ENCODE peak calls at places on chromosomes 2 and 18, in six cellular contexts. M is effector memory CD4-positive, alpha-beta T cell; E is small intestine; K is foreskin keratinocyte; B is CD8-positive, alpha-beta memory T cell; I is K562. S is an unnamed sample.
A peak's percentile ranks its signal among the peaks of the same experiment; 100 is the strongest.

GRCh38 chr2:38409136-38409903 is 32.2 kb upstream of the ATL2 start:
- DNase-seq in M (no peak), E (no peak), K (no peak), B (no peak), I (no peak), S (peak; percentile 79)

GRCh38 chr2:55763721-55764120 is 70.1 kb upstream of the PNPT1 start:
- DNase-seq in M (no peak), E (no peak), K (no peak), B (no peak), I (no peak), S (no peak)

GRCh38 chr2:132274000-132274399 is 112.2 kb upstream of the ANKRD30BL start:
- DNase-seq in M (no peak), E (no peak), K (no peak), B (no peak), I (no peak), S (no peak)

GRCh38 chr18:40926679-40927078 is 1028.4 kb upstream of the PIK3C3 start:
- DNase-seq in M (no peak), E (no peak), K (no peak), B (no peak), I (no peak), S (no peak)

GRCh38 chr18:70469916-70470315 is 181.1 kb downstream of the SOCS6 start:
- DNase-seq in M (no peak), E (no peak), K (no peak), B (no peak), I (no peak), S (no peak)

GRCh38 chr18:8730080-8730827 is 24.9 kb downstream of the MTCL1 start:
- DNase-seq in M (no peak), E (peak; percentile 80), K (no peak), B (no peak), I (peak; percentile 67), S (peak; percentile 68)

GRCh38 chr2:46326231-46326980 is 29.2 kb downstream of the EPAS1 start:
- DNase-seq in M (no peak), E (no peak), K (peak; percentile 57), B (no peak), I (peak; percentile 54), S (peak; percentile 69)

GRCh38 chr2:241739651-241740050 is 5.2 kb downstream of the D2HGDH start:
- DNase-seq in M (no peak), E (no peak), K (no peak), B (no peak), I (no peak), S (no peak)

GRCh38 chr2:120758181-120759048 is 22.7 kb downstream of the GLI2 start:
- DNase-seq in M (no peak), E (no peak), K (no peak), B (no peak), I (no peak), S (no peak)

GRCh38 chr2:23489471-23490400 is 104.8 kb downstream of the KLHL29 start:
- DNase-seq in M (no peak), E (no peak), K (no peak), B (no peak), I (no peak), S (no peak)

GRCh38 chr2:20391951-20392699 is 41.5 kb upstream of the PUM2 start:
- DNase-seq in M (no peak), E (peak; percentile 37), K (peak; percentile 44), B (no peak), I (peak; percentile 53), S (no peak)

GRCh38 chr2:118677546-118677945 is 169.9 kb downstream of the EN1 start:
- DNase-seq in M (no peak), E (no peak), K (no peak), B (no peak), I (no peak), S (no peak)

GRCh38 chr2:98093146-98093545 is 6.2 kb downstream of the VWA3B start:
- DNase-seq in M (no peak), E (no peak), K (no peak), B (no peak), I (no peak), S (no peak)

GRCh38 chr2:239959059-239959971 is 65.8 kb downstream of the NDUFA10 start:
- DNase-seq in M (no peak), E (no peak), K (no peak), B (no peak), I (no peak), S (no peak)

GRCh38 chr2:71667256-71668182 is 214.2 kb downstream of the DYSF start:
- DNase-seq in M (no peak), E (no peak), K (no peak), B (no peak), I (no peak), S (peak; percentile 25)

GRCh38 chr2:203887680-203888079 is 20.1 kb downstream of the CTLA4 start:
- DNase-seq in M (no peak), E (no peak), K (no peak), B (no peak), I (no peak), S (no peak)

GRCh38 chr2:231714639-231715498 is 6.5 kb downstream of the PTMA start:
- DNase-seq in M (peak; percentile 74), E (peak; percentile 72), K (no peak), B (peak; percentile 75), I (peak; percentile 49), S (peak; percentile 75)
- H3K4me1 ChIP-seq in M (peaks cover 31% of the 10 kb centered on the region), E (peaks cover 8% of the 10 kb centered on the region), K (no peaks in the 10 kb centered on the region), B (peaks cover 39% of the 10 kb centered on the region), I (peaks cover 56% of the 10 kb centered on the region), S (peaks cover 3% of the 10 kb centered on the region)

GRCh38 chr2:234146087-234146826 is 95.8 kb downstream of the SPP2 start:
- DNase-seq in M (no peak), E (no peak), K (peak; percentile 73), B (no peak), I (no peak), S (no peak)

GRCh38 chr2:234145511-234145910 is 95.0 kb downstream of the SPP2 start:
- DNase-seq in M (no peak), E (no peak), K (no peak), B (no peak), I (no peak), S (no peak)

GRCh38 chr2:234142530-234142929 is 92.0 kb downstream of the SPP2 start:
- DNase-seq in M (no peak), E (no peak), K (no peak), B (no peak), I (no peak), S (no peak)

GRCh38 chr2:234145057-234145456 is 94.6 kb downstream of the SPP2 start:
- DNase-seq in M (no peak), E (no peak), K (no peak), B (no peak), I (no peak), S (no peak)

DNA sequence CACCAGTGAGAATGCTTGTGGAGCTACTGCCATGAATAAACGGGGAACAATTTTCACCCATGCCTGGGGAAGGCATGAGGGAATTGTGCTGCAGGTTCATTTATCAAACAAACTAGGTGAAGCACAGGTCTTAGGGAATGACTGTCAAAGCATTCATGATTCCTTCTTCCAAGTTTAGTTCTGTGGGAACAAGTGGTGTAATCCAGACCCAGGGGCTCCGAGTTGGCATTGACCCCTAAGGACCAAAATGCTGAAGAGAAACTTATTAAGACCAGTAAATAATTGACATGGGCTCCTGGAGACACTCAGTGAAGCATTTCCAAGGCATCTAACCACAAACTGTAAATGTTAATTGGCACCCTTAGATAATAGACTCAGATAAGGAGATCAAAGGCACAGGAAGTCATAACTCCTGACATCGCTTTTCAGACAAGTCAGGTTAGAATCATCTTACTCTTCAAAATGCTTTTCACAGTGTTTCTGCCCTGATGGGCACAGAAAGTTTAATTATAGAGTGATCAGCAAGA is 96.9 kb downstream of the SPP2 start:
- DNase-seq in M (no peak), E (peak; percentile 31), K (no peak), B (no peak), I (no peak), S (no peak)
- H3K27ac ChIP-seq in M (no peak overlapping the region), E (no peak overlapping the region), K (no peak overlapping the region), B (no peak overlapping the region), I (no peak overlapping the region), S (no peak overlapping the region)

GRCh38 chr2:73034661-73035374 is 36.7 kb downstream of the SFXN5 start:
- DNase-seq in M (no peak), E (no peak), K (no peak), B (no peak), I (no peak), S (peak; percentile 38)
- H3K4me1 ChIP-seq in M (no peaks in the 10 kb centered on the region), E (no peaks in the 10 kb centered on the region), K (no peaks in the 10 kb centered on the region), B (no peaks in the 10 kb centered on the region), I (peaks cover 14% of the 10 kb centered on the region), S (no peaks in the 10 kb centered on the region)

GRCh38 chr2:85796046-85796548 is 42.3 kb downstream of the ATOH8 start:
- DNase-seq in M (no peak), E (no peak), K (no peak), B (no peak), I (no peak), S (no peak)
- H3K27ac ChIP-seq in M (no peak overlapping the region), E (no peak overlapping the region), K (no peak overlapping the region), B (no peak overlapping the region), I (no peak overlapping the region), S (peak overlapping the region; percentile 34)

GRCh38 chr2:43179947-43180346 is 46.5 kb downstream of the ZFP36L2 start:
- DNase-seq in M (no peak), E (no peak), K (no peak), B (no peak), I (no peak), S (no peak)
- H3K4me1 ChIP-seq in M (peaks cover 53% of the 10 kb centered on the region), E (peaks cover 20% of the 10 kb centered on the region), K (peaks cover 13% of the 10 kb centered on the region), B (peaks cover 70% of the 10 kb centered on the region), I (peaks cover 53% of the 10 kb centered on the region), S (peaks cover 10% of the 10 kb centered on the region)

S was measured in lung.